ENCODE peak calls at places on chromosomes 12 and 14, in eight cellular contexts. One of them, this sample, is unnamed.

GRCh38 chr12:86710110-86710509 is 453.9 kb upstream of the MGAT4C start:
- DNase-seq in AG09309: no peak
- DNase-seq in astrocyte of the spinal cord: no peak
- DNase-seq in lung: no peak
- DNase-seq in HCT116: no peak
- DNase-seq in mucosa of descending colon: no peak
- DNase-seq in CD8-positive, alpha-beta T cell: no peak
- DNase-seq in OCI-LY7: no peak
- DNase-seq in this sample: no peak

GRCh38 chr14:95765016-95765415 is 51.1 kb upstream of the TCL1A start:
- DNase-seq in AG09309: no peak
- DNase-seq in astrocyte of the spinal cord: no peak
- DNase-seq in lung: no peak
- DNase-seq in HCT116: no peak
- DNase-seq in mucosa of descending colon: no peak
- DNase-seq in CD8-positive, alpha-beta T cell: no peak
- DNase-seq in OCI-LY7: no peak
- DNase-seq in this sample: no peak

GRCh38 chr12:65535951-65536350 is 257.5 kb downstream of the MSRB3 start:
- DNase-seq in AG09309: no peak
- DNase-seq in astrocyte of the spinal cord: no peak
- DNase-seq in lung: no peak
- DNase-seq in HCT116: no peak
- DNase-seq in mucosa of descending colon: no peak
- DNase-seq in CD8-positive, alpha-beta T cell: no peak
- DNase-seq in OCI-LY7: no peak
- DNase-seq in this sample: no peak

GRCh38 chr12:3132636-3133409 is 55.6 kb downstream of the TSPAN9 start:
- DNase-seq in AG09309: no peak
- DNase-seq in astrocyte of the spinal cord: peak
- DNase-seq in lung: no peak
- DNase-seq in HCT116: no peak
- DNase-seq in mucosa of descending colon: no peak
- DNase-seq in CD8-positive, alpha-beta T cell: no peak
- DNase-seq in OCI-LY7: no peak
- DNase-seq in this sample: no peak

GRCh38 chr12:91923864-91924263 is 221.8 kb downstream of the BTG1 start:
- DNase-seq in AG09309: no peak
- DNase-seq in astrocyte of the spinal cord: no peak
- DNase-seq in lung: no peak
- DNase-seq in HCT116: no peak
- DNase-seq in mucosa of descending colon: peak
- DNase-seq in CD8-positive, alpha-beta T cell: no peak
- DNase-seq in OCI-LY7: no peak
- DNase-seq in this sample: no peak

GRCh38 chr12:79055926-79056674 is 191.5 kb downstream of the SYT1 start:
- DNase-seq in AG09309: peak
- DNase-seq in astrocyte of the spinal cord: peak
- DNase-seq in lung: no peak
- DNase-seq in HCT116: peak
- DNase-seq in mucosa of descending colon: no peak
- DNase-seq in CD8-positive, alpha-beta T cell: no peak
- DNase-seq in OCI-LY7: no peak
- DNase-seq in this sample: no peak

GRCh38 chr14:92384461-92385133 is 61.6 kb downstream of the SLC24A4 start:
- DNase-seq in AG09309: no peak
- DNase-seq in astrocyte of the spinal cord: no peak
- DNase-seq in lung: no peak
- DNase-seq in HCT116: no peak
- DNase-seq in mucosa of descending colon: no peak
- DNase-seq in CD8-positive, alpha-beta T cell: no peak
- DNase-seq in OCI-LY7: no peak
- DNase-seq in this sample: no peak

GRCh38 chr14:105351920-105352871 is 37.6 kb downstream of the PACS2 start:
- DNase-seq in AG09309: peak
- DNase-seq in astrocyte of the spinal cord: peak
- DNase-seq in lung: peak
- DNase-seq in HCT116: peak
- DNase-seq in mucosa of descending colon: peak
- DNase-seq in CD8-positive, alpha-beta T cell: peak
- DNase-seq in OCI-LY7: peak
- DNase-seq in this sample: peak

GRCh38 chr12:84435682-84436081 is 476.9 kb downstream of the SLC6A15 start:
- DNase-seq in AG09309: no peak
- DNase-seq in astrocyte of the spinal cord: no peak
- DNase-seq in lung: no peak
- DNase-seq in HCT116: no peak
- DNase-seq in mucosa of descending colon: no peak
- DNase-seq in CD8-positive, alpha-beta T cell: no peak
- DNase-seq in OCI-LY7: no peak
- DNase-seq in this sample: no peak

GRCh38 chr12:60494249-60494648 is 898.4 kb downstream of the SLC16A7 start:
- DNase-seq in AG09309: peak
- DNase-seq in astrocyte of the spinal cord: peak
- DNase-seq in lung: no peak
- DNase-seq in HCT116: peak
- DNase-seq in mucosa of descending colon: no peak
- DNase-seq in CD8-positive, alpha-beta T cell: no peak
- DNase-seq in OCI-LY7: no peak
- DNase-seq in this sample: peak

GRCh38 chr12:53862831-53863230 is 75.8 kb upstream of the HOXC13 start:
- DNase-seq in AG09309: no peak
- DNase-seq in astrocyte of the spinal cord: no peak
- DNase-seq in lung: no peak
- DNase-seq in HCT116: no peak
- DNase-seq in mucosa of descending colon: no peak
- DNase-seq in CD8-positive, alpha-beta T cell: no peak
- DNase-seq in OCI-LY7: no peak
- DNase-seq in this sample: no peak

GRCh38 chr12:57127710-57128518 is at the start of gene LRP1:
- DNase-seq in AG09309: no peak
- DNase-seq in astrocyte of the spinal cord: peak
- DNase-seq in lung: peak
- DNase-seq in HCT116: peak
- DNase-seq in mucosa of descending colon: peak
- DNase-seq in CD8-positive, alpha-beta T cell: peak
- DNase-seq in OCI-LY7: peak
- DNase-seq in this sample: no peak

GRCh38 chr12:117662620-117663395 is 301.4 kb upstream of the NOS1 start:
- DNase-seq in AG09309: no peak
- DNase-seq in astrocyte of the spinal cord: no peak
- DNase-seq in lung: no peak
- DNase-seq in HCT116: peak
- DNase-seq in mucosa of descending colon: no peak
- DNase-seq in CD8-positive, alpha-beta T cell: no peak
- DNase-seq in OCI-LY7: no peak
- DNase-seq in this sample: no peak

GRCh38 chr14:23070262-23071129 is 13.2 kb upstream of the CDH24 start:
- DNase-seq in AG09309: no peak
- DNase-seq in astrocyte of the spinal cord: no peak
- DNase-seq in lung: no peak
- DNase-seq in HCT116: no peak
- DNase-seq in mucosa of descending colon: no peak
- DNase-seq in CD8-positive, alpha-beta T cell: no peak
- DNase-seq in OCI-LY7: no peak
- DNase-seq in this sample: no peak

GRCh38 chr12:24596768-24597388 is 352.0 kb downstream of the BCAT1 start:
- DNase-seq in AG09309: no peak
- DNase-seq in astrocyte of the spinal cord: peak
- DNase-seq in lung: no peak
- DNase-seq in HCT116: no peak
- DNase-seq in mucosa of descending colon: no peak
- DNase-seq in CD8-positive, alpha-beta T cell: no peak
- DNase-seq in OCI-LY7: peak
- DNase-seq in this sample: no peak

GRCh38 chr12:79452906-79453305 is 237.9 kb downstream of the PAWR start:
- DNase-seq in AG09309: no peak
- DNase-seq in astrocyte of the spinal cord: no peak
- DNase-seq in lung: no peak
- DNase-seq in HCT116: no peak
- DNase-seq in mucosa of descending colon: no peak
- DNase-seq in CD8-positive, alpha-beta T cell: no peak
- DNase-seq in OCI-LY7: no peak
- DNase-seq in this sample: no peak

GRCh38 chr14:22656945-22657711 is 13.0 kb upstream of the OR6J1 start:
- DNase-seq in AG09309: no peak
- DNase-seq in astrocyte of the spinal cord: peak
- DNase-seq in lung: no peak
- DNase-seq in HCT116: no peak
- DNase-seq in mucosa of descending colon: no peak
- DNase-seq in CD8-positive, alpha-beta T cell: no peak
- DNase-seq in OCI-LY7: no peak
- DNase-seq in this sample: no peak

DNA sequence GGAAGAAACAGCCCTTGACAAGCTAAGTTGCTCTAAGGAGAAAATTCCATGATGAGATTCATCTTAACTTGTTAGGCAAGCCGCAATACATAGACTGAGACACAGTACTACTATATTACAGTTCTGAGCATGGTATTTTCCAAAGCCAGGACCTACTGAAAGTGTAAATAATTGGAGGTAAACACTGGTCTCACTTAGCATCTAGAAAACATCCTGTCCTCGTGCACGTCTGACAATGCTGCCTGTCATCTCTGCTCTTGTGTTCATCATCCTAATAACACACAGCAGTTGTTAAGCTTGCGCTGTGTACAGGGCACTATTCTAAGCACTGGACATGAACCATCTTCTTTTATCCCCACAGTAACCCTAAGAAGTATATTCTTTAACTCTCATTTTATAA is 64.2 kb downstream of the GNG2 start:
- DNase-seq in AG09309: no peak
- DNase-seq in astrocyte of the spinal cord: no peak
- DNase-seq in lung: no peak
- DNase-seq in HCT116: no peak
- DNase-seq in mucosa of descending colon: no peak
- DNase-seq in CD8-positive, alpha-beta T cell: no peak
- DNase-seq in OCI-LY7: no peak
- DNase-seq in this sample: no peak
- TF ChIP-seq CTCF in AG09309: no peak
- TF ChIP-seq CTCF in astrocyte of the spinal cord: no peak
- TF ChIP-seq CTCF in lung: no peak
- TF ChIP-seq CTCF in HCT116: no peak
- TF ChIP-seq CTCF in mucosa of descending colon: no peak
- TF ChIP-seq CTCF in CD8-positive, alpha-beta T cell: no peak
- TF ChIP-seq CTCF in OCI-LY7: no peak
- TF ChIP-seq CTCF in this sample: no peak

DNA sequence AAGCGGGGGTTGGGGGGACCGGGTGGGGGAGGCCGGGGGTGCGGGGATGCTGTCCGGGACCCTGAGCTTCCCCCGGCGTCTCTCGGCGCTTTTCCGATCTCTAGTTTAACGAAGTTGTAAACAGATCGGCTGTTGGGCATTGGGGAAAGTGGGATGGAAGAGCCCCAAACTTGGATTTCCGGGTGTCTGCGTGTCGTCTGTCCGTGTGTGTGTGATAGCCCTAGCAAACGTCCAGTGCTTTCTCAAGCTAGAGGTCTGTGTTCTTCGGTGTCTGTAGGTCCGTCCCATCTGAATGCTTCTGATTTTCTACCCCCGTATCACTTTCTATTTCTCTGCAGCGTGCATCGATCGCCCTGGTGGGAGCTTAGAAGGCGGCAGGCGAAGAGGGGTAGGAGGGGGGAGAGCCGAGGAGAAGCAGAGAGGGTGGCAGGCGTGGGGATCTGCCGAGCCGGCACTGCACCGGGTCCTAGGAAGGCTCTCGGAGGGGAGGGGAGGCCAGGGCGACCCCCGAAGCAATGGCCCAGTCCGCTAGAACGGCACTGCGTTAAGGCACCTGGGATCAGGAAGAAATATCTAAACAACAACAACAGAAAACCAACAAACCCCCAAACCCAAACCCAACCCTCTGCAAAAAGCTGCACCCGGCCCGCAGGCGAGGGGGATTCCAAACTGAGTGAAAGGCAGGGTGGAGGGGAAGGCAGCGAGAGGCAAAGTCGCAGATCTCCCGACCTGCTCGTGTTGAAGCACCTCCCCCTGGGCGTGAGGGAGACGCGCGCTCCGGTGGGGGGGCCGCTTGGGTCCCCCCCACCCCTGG is 1.0 kb downstream of the KCNA1 start:
- DNase-seq in AG09309: no peak
- DNase-seq in astrocyte of the spinal cord: no peak
- DNase-seq in lung: no peak
- DNase-seq in HCT116: no peak
- DNase-seq in mucosa of descending colon: no peak
- DNase-seq in CD8-positive, alpha-beta T cell: no peak
- DNase-seq in OCI-LY7: no peak
- DNase-seq in this sample: no peak
- H3K4me3 ChIP-seq in AG09309: peak
- H3K4me3 ChIP-seq in astrocyte of the spinal cord: peak
- H3K4me3 ChIP-seq in lung: peak
- H3K4me3 ChIP-seq in HCT116: no peak
- H3K4me3 ChIP-seq in mucosa of descending colon: no peak
- H3K4me3 ChIP-seq in CD8-positive, alpha-beta T cell: peak
- H3K4me3 ChIP-seq in OCI-LY7: no peak
- H3K4me3 ChIP-seq in this sample: peak

GRCh38 chr14:61470261-61470953 is 149.0 kb downstream of the PRKCH start:
- DNase-seq in AG09309: peak
- DNase-seq in astrocyte of the spinal cord: peak
- DNase-seq in lung: peak
- DNase-seq in HCT116: no peak
- DNase-seq in mucosa of descending colon: no peak
- DNase-seq in CD8-positive, alpha-beta T cell: no peak
- DNase-seq in OCI-LY7: no peak
- DNase-seq in this sample: peak
- TF ChIP-seq CTCF in AG09309: peak
- TF ChIP-seq CTCF in astrocyte of the spinal cord: peak
- TF ChIP-seq CTCF in lung: no peak
- TF ChIP-seq CTCF in HCT116: no peak
- TF ChIP-seq CTCF in mucosa of descending colon: no peak
- TF ChIP-seq CTCF in CD8-positive, alpha-beta T cell: no peak
- TF ChIP-seq CTCF in OCI-LY7: peak
- TF ChIP-seq CTCF in this sample: peak

GRCh38 chr14:94388896-94389469 is 581 bp upstream of the SERPINA1 start:
- DNase-seq in AG09309: no peak
- DNase-seq in astrocyte of the spinal cord: no peak
- DNase-seq in lung: no peak
- DNase-seq in HCT116: no peak
- DNase-seq in mucosa of descending colon: no peak
- DNase-seq in CD8-positive, alpha-beta T cell: no peak
- DNase-seq in OCI-LY7: no peak
- DNase-seq in this sample: no peak

GRCh38 chr14:94387051-94388026 is 1.1 kb downstream of the SERPINA1 start:
- DNase-seq in AG09309: no peak
- DNase-seq in astrocyte of the spinal cord: no peak
- DNase-seq in lung: no peak
- DNase-seq in HCT116: no peak
- DNase-seq in mucosa of descending colon: no peak
- DNase-seq in CD8-positive, alpha-beta T cell: no peak
- DNase-seq in OCI-LY7: no peak
- DNase-seq in this sample: no peak

GRCh38 chr14:94389731-94390371 is 1.4 kb upstream of the SERPINA1 start:
- DNase-seq in AG09309: no peak
- DNase-seq in astrocyte of the spinal cord: no peak
- DNase-seq in lung: no peak
- DNase-seq in HCT116: no peak
- DNase-seq in mucosa of descending colon: no peak
- DNase-seq in CD8-positive, alpha-beta T cell: no peak
- DNase-seq in OCI-LY7: no peak
- DNase-seq in this sample: no peak

GRCh38 chr14:94386085-94387031 is 2.0 kb downstream of the SERPINA1 start:
- DNase-seq in AG09309: no peak
- DNase-seq in astrocyte of the spinal cord: no peak
- DNase-seq in lung: no peak
- DNase-seq in HCT116: no peak
- DNase-seq in mucosa of descending colon: no peak
- DNase-seq in CD8-positive, alpha-beta T cell: no peak
- DNase-seq in OCI-LY7: no peak
- DNase-seq in this sample: no peak

GRCh38 chr14:94388027-94388895 is at the start of gene SERPINA1:
- DNase-seq in AG09309: no peak
- DNase-seq in astrocyte of the spinal cord: peak
- DNase-seq in lung: peak
- DNase-seq in HCT116: no peak
- DNase-seq in mucosa of descending colon: no peak
- DNase-seq in CD8-positive, alpha-beta T cell: no peak
- DNase-seq in OCI-LY7: no peak
- DNase-seq in this sample: no peak
- H3K4me3 ChIP-seq in AG09309: no peak
- H3K4me3 ChIP-seq in astrocyte of the spinal cord: no peak
- H3K4me3 ChIP-seq in lung: peak
- H3K4me3 ChIP-seq in HCT116: no peak
- H3K4me3 ChIP-seq in mucosa of descending colon: no peak
- H3K4me3 ChIP-seq in CD8-positive, alpha-beta T cell: no peak
- H3K4me3 ChIP-seq in OCI-LY7: no peak
- H3K4me3 ChIP-seq in this sample: no peak

This sample was measured in AG04449.